ENCODE peak calls at places on chromosomes 1 and 21, in five cellular contexts. Q is psoas muscle; Y is H9; B is CD8-positive, alpha-beta T cell; M is H1. V is an unnamed sample. For H3K4me1 and H3K9me3, the result is how much of the 10 kb centered on the place peaks cover.

GRCh38 chr1:203475012-203475981 is at the start of gene PRELP:
- DNase-seq in M (no peak), Y (peak), B (no peak), Q (peak), V (no peak)

GRCh38 chr1:216325946-216326345 is 97.3 kb downstream of the USH2A start:
- DNase-seq in M (no peak), Y (no peak), B (no peak), Q (no peak), V (no peak)

GRCh38 chr1:223223091-223223995 is 80.3 kb upstream of the TLR5 start:
- DNase-seq in Y (peak), M (no peak), B (no peak), Q (no peak), V (no peak)

GRCh38 chr21:36850372-36850771 is 116.1 kb downstream of the HLCS start:
- DNase-seq in Y (no peak), M (no peak), B (no peak), Q (no peak), V (no peak)

GRCh38 chr1:94068831-94069648 is 51.9 kb downstream of the ABCA4 start:
- DNase-seq in Y (no peak), Q (peak), B (no peak), M (no peak), V (no peak)

GRCh38 chr1:166116026-166116425 is 50.8 kb downstream of the FAM78B start:
- DNase-seq in M (no peak), Q (no peak), B (no peak), Y (no peak), V (no peak)

GRCh38 chr21:34846601-34847112 is 177.9 kb downstream of the CLIC6 start:
- DNase-seq in Y (no peak), B (no peak), Q (peak), M (no peak), V (no peak)

GRCh38 chr1:109804660-109805059 is 40.9 kb upstream of the EPS8L3 start:
- DNase-seq in M (no peak), Y (peak), B (no peak), Q (peak), V (no peak)

GRCh38 chr1:1596493-1597274 is 3.3 kb downstream of the FNDC10 start:
- DNase-seq in B (no peak), Y (no peak), M (no peak), Q (no peak), V (no peak)

GRCh38 chr1:154441241-154441888 is 36.2 kb downstream of the IL6R start:
- DNase-seq in Q (no peak), M (no peak), Y (no peak), B (no peak), V (peak)

GRCh38 chr1:115869064-115869463 is 28.1 kb upstream of the NHLH2 start:
- DNase-seq in M (no peak), B (no peak), Y (no peak), Q (no peak), V (no peak)

GRCh38 chr1:160325252-160325651 is 17.8 kb downstream of the COPA start:
- DNase-seq in Y (no peak), M (no peak), B (no peak), Q (no peak), V (no peak)

GRCh38 chr1:22822371-22822770 is 111.7 kb downstream of the EPHB2 start:
- DNase-seq in Y (no peak), M (no peak), Q (no peak), B (no peak), V (no peak)

GRCh38 chr1:195773958-195774357 is 834.3 kb downstream of the KCNT2 start:
- DNase-seq in B (no peak), M (no peak), Y (no peak), Q (no peak), V (no peak)
- H3K4me1 ChIP-seq in B (under half), M (under half), Y (under half), Q (under half), V (under half)

GRCh38 chr21:19501115-19501514 is 1097.5 kb upstream of the TMPRSS15 start:
- DNase-seq in Y (no peak), M (no peak), B (no peak), Q (no peak), V (no peak)
- H3K9me3 ChIP-seq in Y (under half), M (under half), B (under half), Q (under half), V (under half)

DNA sequence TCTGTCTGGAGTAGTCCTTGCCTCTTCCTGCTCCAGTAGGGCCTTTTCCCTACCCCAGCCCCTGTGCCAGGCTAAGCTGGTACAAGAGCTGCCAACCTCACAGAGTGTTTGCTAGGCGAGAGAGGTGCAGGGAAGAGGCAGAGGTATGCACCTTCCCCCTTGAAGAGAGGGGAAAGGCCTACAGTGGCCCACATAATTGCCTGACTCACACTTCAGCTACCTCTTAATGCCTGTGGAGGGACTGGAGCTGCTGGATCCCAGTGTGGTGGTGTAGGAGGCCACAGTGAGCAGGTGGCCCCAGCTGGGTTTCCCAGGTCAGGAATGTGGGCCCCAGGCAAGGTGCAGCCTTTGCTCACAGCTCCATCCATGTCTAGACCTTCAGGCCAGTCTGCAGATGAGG is 3.3 kb upstream of the CCDC28B start:
- DNase-seq in M (no peak), B (no peak), Y (no peak), Q (peak), V (no peak)
- H3K4me1 ChIP-seq in M (under half), B (under half), Y (under half), Q (half or more), V (under half)

DNA sequence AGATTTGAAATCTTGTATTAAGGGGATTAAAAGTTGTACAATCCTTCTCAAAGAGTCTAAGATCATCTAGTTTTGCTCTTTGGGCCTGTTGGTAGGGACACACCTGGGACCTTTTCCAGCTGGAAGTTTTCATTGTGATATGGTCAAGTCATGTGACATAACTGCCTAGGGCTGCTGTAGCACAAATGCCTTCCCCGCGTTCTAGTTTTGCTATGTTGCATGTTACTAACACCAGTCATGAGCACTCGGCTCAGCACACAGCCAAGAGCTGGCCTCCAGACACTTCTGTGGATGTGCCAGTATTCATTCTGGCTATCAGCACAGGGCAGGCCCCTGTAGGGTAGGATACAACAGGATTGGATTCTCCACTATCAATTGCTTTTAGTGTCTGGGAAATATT is 14.6 kb upstream of the FLG2 start:
- DNase-seq in B (no peak), M (no peak), Y (no peak), Q (no peak), V (no peak)
- H3K9me3 ChIP-seq in B (under half), M (half or more), Y (half or more), Q (under half), V (under half)

GRCh38 chr21:42751866-42752265 is 98.4 kb downstream of the PDE9A start:
- DNase-seq in Y (no peak), M (no peak), B (no peak), Q (peak), V (no peak)

GRCh38 chr21:42749226-42749625 is 95.8 kb downstream of the PDE9A start:
- DNase-seq in B (no peak), Y (no peak), Q (no peak), M (no peak), V (no peak)

GRCh38 chr21:42748620-42749176 is 95.3 kb downstream of the PDE9A start:
- DNase-seq in B (no peak), Y (no peak), Q (no peak), M (no peak), V (no peak)

GRCh38 chr21:42753804-42754203 is 100.4 kb downstream of the PDE9A start:
- DNase-seq in Q (no peak), B (no peak), Y (no peak), M (no peak), V (no peak)

DNA sequence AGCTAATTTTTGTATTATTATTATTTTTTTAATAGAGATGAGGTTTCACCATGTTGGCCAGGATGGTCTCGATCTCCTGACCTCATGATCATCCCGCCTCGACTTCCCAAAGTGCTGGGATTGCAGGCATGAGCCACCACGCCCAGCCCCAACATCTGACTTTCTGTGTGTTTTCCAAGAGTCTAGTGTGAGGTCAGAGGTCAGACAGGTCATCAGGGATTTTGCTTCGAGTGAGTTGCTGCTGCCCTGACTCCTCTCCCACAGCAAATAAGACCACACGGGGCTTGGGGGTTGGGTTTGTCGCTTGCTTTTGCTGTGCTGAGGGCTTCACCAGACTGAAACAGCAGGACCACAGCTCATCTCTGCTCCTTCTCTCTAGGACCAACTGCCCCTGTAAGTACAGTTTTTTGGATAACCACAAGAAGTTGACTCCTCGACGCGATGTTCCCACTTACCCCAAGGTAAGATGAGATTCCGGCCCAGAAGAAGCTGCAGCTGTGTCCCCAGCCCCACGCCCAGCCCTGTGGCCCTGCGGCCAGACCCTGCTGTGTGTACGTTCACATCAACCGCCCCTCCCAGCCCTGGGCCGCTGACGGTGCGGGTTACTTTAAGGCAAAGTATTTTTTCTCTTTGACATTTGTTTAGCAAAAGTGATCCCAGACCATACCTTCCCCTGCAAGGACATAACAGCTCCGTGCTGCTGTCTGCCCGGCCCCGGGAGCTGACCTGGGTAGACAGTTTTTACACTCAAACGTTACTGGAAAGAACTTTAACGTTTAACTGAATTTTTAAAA is 97.5 kb downstream of the PDE9A start:
- DNase-seq in Y (no peak), M (no peak), Q (no peak), B (no peak), V (no peak)
- H3K4me1 ChIP-seq in Y (under half), M (under half), Q (under half), B (under half), V (under half)

GRCh38 chr1:220894924-220895256 is 15.6 kb downstream of the HLX start:
- DNase-seq in B (no peak), Q (no peak), Y (no peak), M (no peak), V (no peak)
- H3K9me3 ChIP-seq in B (under half), Q (under half), Y (under half), M (under half), V (under half)

V was measured in naive thymus-derived CD4-positive, alpha-beta T cell.